ENCODE peak calls at places on chromosomes 6 and 20, in eight cellular contexts. K, G, X, A, Z, U, P and R are unnamed samples.
A peak's percentile ranks its signal among the peaks of the same experiment; 100 is the strongest.

GRCh38 chr6:36491378-36491965 is 48.7 kb downstream of the KCTD20 start:
- DNase-seq in K (no peak), G (no peak), X (no peak), A (peak; percentile 12), Z (peak; percentile 31), U (no peak), P (no peak), R (no peak)

GRCh38 chr6:164034602-164035140 is 620.2 kb downstream of the QKI start:
- DNase-seq in K (no peak), G (no peak), X (no peak), A (no peak), Z (no peak), U (no peak), P (no peak), R (no peak)

GRCh38 chr6:10559492-10560150 is 38.5 kb downstream of the GCNT2 start:
- DNase-seq in K (no peak), G (no peak), X (no peak), A (no peak), Z (no peak), U (no peak), P (no peak), R (no peak)

GRCh38 chr20:63863021-63863797 is 1.9 kb upstream of the TPD52L2 start:
- DNase-seq in K (no peak), G (no peak), X (no peak), A (no peak), Z (no peak), U (no peak), P (no peak), R (no peak)

GRCh38 chr6:113707194-113707593 is 150.0 kb upstream of the MARCKS start:
- DNase-seq in K (no peak), G (no peak), X (no peak), A (no peak), Z (no peak), U (no peak), P (no peak), R (no peak)

GRCh38 chr6:111591370-111591900 is 14.2 kb downstream of the TRAF3IP2 start:
- DNase-seq in K (peak; percentile 92), G (peak; percentile 88), X (peak; percentile 90), A (no peak), Z (peak; percentile 100), U (peak; percentile 74), P (peak; percentile 44), R (peak; percentile 91)

GRCh38 chr20:37911838-37912273 is 8.9 kb downstream of the VSTM2L start:
- DNase-seq in K (peak; percentile 59), G (no peak), X (peak; percentile 64), A (no peak), Z (peak; percentile 4), U (no peak), P (peak; percentile 30), R (no peak)

GRCh38 chr6:6749791-6750434 is 161.4 kb downstream of the LY86 start:
- DNase-seq in K (peak; percentile 63), G (peak; percentile 90), X (peak; percentile 81), A (peak; percentile 20), Z (peak; percentile 97), U (no peak), P (peak; percentile 66), R (peak; percentile 74)

GRCh38 chr6:108323710-108324109 is 28.9 kb downstream of the AFG1L start:
- DNase-seq in K (no peak), G (no peak), X (no peak), A (no peak), Z (no peak), U (no peak), P (no peak), R (no peak)

GRCh38 chr6:158848441-158848840 is 29.3 kb upstream of the EZR start:
- DNase-seq in K (no peak), G (no peak), X (peak; percentile 32), A (no peak), Z (no peak), U (peak; percentile 58), P (no peak), R (no peak)

GRCh38 chr20:16069416-16070010 is 503.7 kb downstream of the KIF16B start:
- DNase-seq in K (no peak), G (no peak), X (no peak), A (no peak), Z (no peak), U (no peak), P (no peak), R (no peak)

GRCh38 chr20:61725966-61726365 is 339.7 kb downstream of the TAF4 start:
- DNase-seq in K (no peak), G (peak; percentile 55), X (no peak), A (no peak), Z (no peak), U (no peak), P (no peak), R (peak; percentile 25)

GRCh38 chr20:24768226-24768625 is 180.8 kb upstream of the CST7 start:
- DNase-seq in K (no peak), G (no peak), X (peak; percentile 65), A (peak; percentile 59), Z (no peak), U (no peak), P (no peak), R (no peak)

GRCh38 chr20:56995157-56995556 is 271.3 kb downstream of the BMP7 start:
- DNase-seq in K (no peak), G (no peak), X (no peak), A (no peak), Z (no peak), U (no peak), P (no peak), R (no peak)

GRCh38 chr20:56996533-56996932 is 269.9 kb downstream of the BMP7 start:
- DNase-seq in K (no peak), G (no peak), X (no peak), A (no peak), Z (no peak), U (no peak), P (no peak), R (no peak)

GRCh38 chr20:56994006-56994405 is 272.4 kb downstream of the BMP7 start:
- DNase-seq in K (no peak), G (no peak), X (no peak), A (no peak), Z (no peak), U (no peak), P (no peak), R (no peak)

GRCh38 chr20:56993020-56993419 is 273.4 kb downstream of the BMP7 start:
- DNase-seq in K (no peak), G (no peak), X (no peak), A (no peak), Z (no peak), U (no peak), P (no peak), R (no peak)

DNA sequence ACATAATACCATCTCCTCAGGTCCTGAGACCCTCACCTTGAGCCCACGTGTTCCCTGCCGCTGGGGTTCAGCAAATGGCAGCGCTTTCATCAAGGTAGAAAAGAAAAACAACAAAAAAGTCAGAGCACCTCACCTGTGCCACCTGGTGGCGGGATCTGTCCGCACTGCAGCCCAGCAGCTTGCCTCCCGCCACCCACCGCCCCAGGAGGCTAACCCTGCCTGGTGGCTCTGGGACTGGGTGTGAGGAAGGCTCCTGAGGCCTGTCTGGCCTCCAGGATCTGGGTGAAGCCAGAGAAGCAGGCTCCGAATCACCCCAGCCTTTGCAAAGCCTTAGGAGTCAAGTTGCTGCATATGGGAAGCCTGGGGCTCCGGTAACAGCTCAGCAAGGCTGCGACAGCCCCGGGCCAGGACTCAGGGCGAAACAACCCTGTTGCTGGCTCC is 270.8 kb downstream of the BMP7 start:
- DNase-seq in K (no peak), G (no peak), X (peak; percentile 51), A (peak; percentile 50), Z (no peak), U (peak; percentile 23), P (no peak), R (no peak)
- TF ChIP-seq CTCF in K (peak; percentile 22), G (no peak), X (peak; percentile 60), A (peak; percentile 49), Z (peak; percentile 32), U (no peak), P (no peak), R (peak; percentile 42)

GRCh38 chr20:35306931-35307517 is 14.8 kb upstream of the FAM83C start:
- DNase-seq in K (no peak), G (no peak), X (peak; percentile 85), A (peak; percentile 83), Z (peak; percentile 84), U (peak; percentile 37), P (peak; percentile 40), R (no peak)

GRCh38 chr20:35305682-35306556 is 13.7 kb upstream of the FAM83C start:
- DNase-seq in K (peak; percentile 74), G (peak; percentile 93), X (peak; percentile 94), A (no peak), Z (peak; percentile 100), U (no peak), P (no peak), R (no peak)

GRCh38 chr20:35303382-35303734 is 11.1 kb upstream of the FAM83C start:
- DNase-seq in K (no peak), G (no peak), X (peak; percentile 5), A (no peak), Z (no peak), U (no peak), P (no peak), R (no peak)

GRCh38 chr20:35303735-35304431 is 11.7 kb upstream of the FAM83C start:
- DNase-seq in K (peak; percentile 78), G (no peak), X (peak; percentile 94), A (peak; percentile 90), Z (peak; percentile 92), U (peak; percentile 82), P (peak; percentile 70), R (peak; percentile 77)

GRCh38 chr20:35304956-35305355 is 12.7 kb upstream of the FAM83C start:
- DNase-seq in K (no peak), G (no peak), X (peak; percentile 4), A (no peak), Z (no peak), U (no peak), P (no peak), R (no peak)
- H3K4me1 ChIP-seq in K (peaks cover 4% of the 10 kb centered on the region), G (peaks cover 15% of the 10 kb centered on the region), X (peaks cover 49% of the 10 kb centered on the region), A (no peaks in the 10 kb centered on the region), Z (peaks cover 59% of the 10 kb centered on the region), U (peaks cover 5% of the 10 kb centered on the region), P (peaks cover 19% of the 10 kb centered on the region), R (peaks cover 6% of the 10 kb centered on the region)

GRCh38 chr6:155493026-155493693 is 37.5 kb upstream of the NOX3 start:
- DNase-seq in K (no peak), G (no peak), X (no peak), A (no peak), Z (no peak), U (no peak), P (no peak), R (no peak)

GRCh38 chr6:155497273-155497672 is 41.6 kb upstream of the NOX3 start:
- DNase-seq in K (no peak), G (no peak), X (no peak), A (no peak), Z (no peak), U (no peak), P (no peak), R (no peak)

GRCh38 chr6:155493694-155494143 is 38.1 kb upstream of the NOX3 start:
- DNase-seq in K (peak; percentile 61), G (no peak), X (peak; percentile 81), A (no peak), Z (peak; percentile 100), U (no peak), P (peak; percentile 12), R (no peak)

GRCh38 chr6:155492061-155492735 is 36.6 kb upstream of the NOX3 start:
- DNase-seq in K (no peak), G (no peak), X (no peak), A (no peak), Z (no peak), U (no peak), P (no peak), R (no peak)

GRCh38 chr6:155495011-155495768 is 39.6 kb upstream of the NOX3 start:
- DNase-seq in K (no peak), G (peak; percentile 82), X (peak; percentile 59), A (peak; percentile 41), Z (peak; percentile 92), U (no peak), P (peak; percentile 12), R (no peak)
- TF ChIP-seq CTCF in K (peak; percentile 9), G (peak; percentile 39), X (peak; percentile 45), A (peak; percentile 72), Z (peak; percentile 79), U (no peak), P (no peak), R (peak; percentile 32)

GRCh38 chr20:51894201-51894600 is 91.9 kb upstream of the SALL4 start:
- DNase-seq in K (no peak), G (no peak), X (no peak), A (no peak), Z (no peak), U (no peak), P (no peak), R (no peak)
- H3K4me1 ChIP-seq in K (no peaks in the 10 kb centered on the region), G (no peaks in the 10 kb centered on the region), X (no peaks in the 10 kb centered on the region), A (peaks cover 5% of the 10 kb centered on the region), Z (no peaks in the 10 kb centered on the region), U (no peaks in the 10 kb centered on the region), P (no peaks in the 10 kb centered on the region), R (no peaks in the 10 kb centered on the region)